ENCODE peak calls at places on chromosomes 6 and 20, in six cellular contexts. H is A549, C is mammary epithelial cell, S is lower leg skin, T is cardiac muscle cell, F is fibroblast of mammary gland. J is an unnamed sample.

GRCh38 chr20:48983423-48984400 is 62.2 kb downstream of the ARFGEF2 start:
- DNase-seq in T (no peak), S (no peak), C (peak), H (peak), F (peak), J (no peak)

GRCh38 chr6:138403324-138403800 is 661 bp upstream of the HEBP2 start:
- DNase-seq in C (no peak), T (peak), F (no peak), H (peak), S (no peak), J (peak)

GRCh38 chr6:42960243-42961019 is at the start of gene GNMT:
- DNase-seq in S (no peak), F (no peak), C (peak), T (peak), H (no peak), J (peak)

GRCh38 chr20:45918182-45918737 is 6.3 kb upstream of the PLTP start:
- DNase-seq in C (no peak), S (no peak), H (no peak), T (no peak), F (peak), J (no peak)

GRCh38 chr6:127865108-127865507 is 35.8 kb downstream of the THEMIS start:
- DNase-seq in H (no peak), S (no peak), C (no peak), T (no peak), F (no peak), J (no peak)

GRCh38 chr6:77292564-77293546 is 170.4 kb downstream of the HTR1B start:
- DNase-seq in H (peak), C (peak), S (no peak), F (peak), T (no peak), J (peak)

GRCh38 chr20:7308163-7308562 is 540.7 kb downstream of the BMP2 start:
- DNase-seq in F (no peak), C (peak), H (no peak), T (no peak), S (no peak), J (no peak)

GRCh38 chr20:36010745-36011326 is 42.4 kb downstream of the CNBD2 start:
- DNase-seq in C (no peak), H (no peak), S (no peak), T (peak), F (no peak), J (peak)

GRCh38 chr6:116287668-116288282 is 8.0 kb upstream of the TSPYL1 start:
- DNase-seq in H (no peak), S (no peak), F (peak), T (peak), C (no peak), J (peak)

GRCh38 chr20:11881453-11881852 is 36.2 kb upstream of the BTBD3 start:
- DNase-seq in S (no peak), T (no peak), H (no peak), C (no peak), F (no peak), J (no peak)

GRCh38 chr20:14992961-14993360 is 655.5 kb upstream of the FLRT3 start:
- DNase-seq in F (peak), C (no peak), T (no peak), H (no peak), S (no peak), J (no peak)

GRCh38 chr6:170360476-170360875 is 53.9 kb downstream of the FAM120B start:
- DNase-seq in C (no peak), S (no peak), F (peak), H (no peak), T (no peak), J (no peak)

GRCh38 chr6:44670146-44670545 is 282.6 kb downstream of the CDC5L start:
- DNase-seq in S (no peak), T (no peak), F (no peak), H (no peak), C (no peak), J (no peak)

GRCh38 chr6:117118490-117118889 is 146.9 kb upstream of the VGLL2 start:
- DNase-seq in F (no peak), S (no peak), H (no peak), C (no peak), T (no peak), J (no peak)

GRCh38 chr20:63645218-63645617 is 8.0 kb downstream of the STMN3 start:
- DNase-seq in F (no peak), H (no peak), C (no peak), S (no peak), T (peak), J (no peak)

GRCh38 chr6:147154454-147154853 is 49.8 kb upstream of the STXBP5 start:
- DNase-seq in C (peak), S (no peak), H (no peak), F (peak), T (no peak), J (no peak)

GRCh38 chr20:57574954-57575353 is 14.0 kb downstream of the PCK1 start:
- DNase-seq in T (no peak), S (no peak), C (no peak), H (no peak), F (no peak), J (no peak)

GRCh38 chr20:32978009-32978335 is 26.3 kb downstream of the SUN5 start:
- DNase-seq in F (no peak), T (no peak), S (no peak), H (no peak), C (no peak), J (peak)

GRCh38 chr20:57618091-57618765 is 2.0 kb downstream of the ZBP1 start:
- DNase-seq in T (no peak), H (peak), F (no peak), S (no peak), C (peak), J (no peak)

GRCh38 chr6:51594981-51595380 is 492.4 kb downstream of the PKHD1 start:
- DNase-seq in S (no peak), T (no peak), H (no peak), C (peak), F (no peak), J (no peak)

GRCh38 chr6:139296927-139297326 is 5.1 kb upstream of the TXLNB start:
- DNase-seq in T (no peak), S (no peak), C (peak), F (peak), H (no peak), J (no peak)

GRCh38 chr6:43285415-43285814 is 12.6 kb upstream of the SLC22A7 start:
- DNase-seq in T (no peak), F (no peak), H (no peak), C (no peak), S (no peak), J (no peak)

GRCh38 chr6:145206247-145206907 is 528.9 kb downstream of the EPM2A start:
- DNase-seq in S (peak), T (no peak), H (no peak), F (peak), C (no peak), J (no peak)

GRCh38 chr20:35467339-35468224 is 12.2 kb downstream of the CEP250 start:
- DNase-seq in H (no peak), C (no peak), T (peak), S (no peak), F (peak), J (peak)

GRCh38 chr6:167350731-167351655 is 26.1 kb downstream of the TTLL2 start:
- DNase-seq in S (peak), F (peak), H (peak), T (peak), C (peak), J (peak)

GRCh38 chr20:53926428-53927028 is 143.9 kb downstream of the BCAS1 start:
- DNase-seq in F (peak), S (peak), C (peak), T (no peak), H (peak), J (no peak)

GRCh38 chr20:45919951-45920794 is 8.2 kb upstream of the PLTP start:
- DNase-seq in F (peak), H (no peak), T (no peak), C (no peak), S (no peak), J (no peak)

GRCh38 chr20:19397676-19398075 is 185.2 kb downstream of the SLC24A3 start:
- DNase-seq in H (no peak), T (no peak), C (no peak), S (no peak), F (no peak), J (no peak)

GRCh38 chr20:10537850-10538480 is 102.9 kb downstream of the SLX4IP start:
- DNase-seq in S (no peak), T (no peak), H (no peak), C (peak), F (peak), J (no peak)

DNA sequence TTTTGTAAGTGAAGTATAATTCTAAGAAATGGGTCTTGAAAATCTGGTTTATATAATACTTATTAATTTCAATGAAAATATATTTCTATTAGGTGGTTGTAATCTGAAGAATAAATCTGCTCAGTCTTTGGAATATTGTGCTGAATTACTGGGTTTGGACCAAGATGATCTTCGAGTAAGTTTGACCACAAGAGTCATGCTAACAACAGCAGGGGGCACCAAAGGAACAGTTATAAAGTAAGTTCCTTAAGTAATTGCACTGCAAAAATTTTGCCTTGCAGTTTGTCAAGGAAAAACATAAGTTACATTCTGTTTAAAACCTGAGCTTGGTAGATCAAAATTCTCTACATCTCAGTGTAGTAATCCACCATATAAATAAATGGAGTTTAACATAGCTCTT is 106.0 kb downstream of the MYO6 start:
- DNase-seq in H (peak), F (peak), T (peak), S (no peak), C (peak), J (no peak)
- TF ChIP-seq CTCF in H (peak), F (peak), T (peak), S (no peak), C (peak), J (peak)

GRCh38 chr6:79543411-79543810 is 6.2 kb upstream of the LCA5 start:
- DNase-seq in F (no peak), S (no peak), C (no peak), H (no peak), T (no peak), J (no peak)

GRCh38 chr6:79543886-79544285 is 6.7 kb upstream of the LCA5 start:
- DNase-seq in S (no peak), H (no peak), T (no peak), F (no peak), C (no peak), J (no peak)

GRCh38 chr6:79536615-79536968 is 638 bp downstream of the LCA5 start:
- DNase-seq in H (no peak), S (peak), F (peak), T (no peak), C (peak), J (peak)

GRCh38 chr6:79536969-79537747 is at the start of gene LCA5:
- DNase-seq in C (peak), T (peak), H (peak), F (peak), S (peak), J (peak)

DNA sequence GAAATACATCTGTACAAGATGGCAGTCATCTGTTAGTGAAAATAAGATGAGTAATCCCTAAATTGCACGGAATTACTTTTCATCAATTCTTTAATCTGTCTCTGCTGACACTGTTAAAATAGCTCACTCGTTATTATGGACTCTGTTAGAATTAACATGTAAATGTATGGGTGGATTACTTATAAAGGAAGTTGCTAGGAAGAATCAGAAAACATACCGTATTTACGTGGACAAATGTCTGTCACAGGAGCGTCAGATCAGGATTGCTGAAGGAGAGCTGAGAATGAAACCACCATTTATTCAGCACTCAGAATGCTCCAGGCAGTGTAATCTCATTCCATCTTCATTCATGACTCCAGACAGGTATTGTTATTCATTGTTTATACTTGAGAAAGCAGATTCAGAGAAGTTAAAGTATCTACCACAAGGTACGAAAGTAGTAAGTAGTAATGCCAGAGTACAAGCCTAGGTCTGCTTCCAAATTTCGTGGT is 1.3 kb upstream of the LCA5 start:
- DNase-seq in F (peak), T (no peak), S (no peak), H (no peak), C (peak), J (no peak)
- H3K4me3 ChIP-seq in F (peak), T (peak), S (peak), H (peak), C (peak), J (peak)

GRCh38 chr6:165987483-165988305 is 180.0 kb downstream of the TBXT start:
- DNase-seq in C (peak), H (peak), S (no peak), F (peak), T (peak), J (peak)

GRCh38 chr6:165988757-165989456 is 178.7 kb downstream of the TBXT start:
- DNase-seq in S (no peak), T (no peak), F (no peak), C (no peak), H (no peak), J (no peak)

GRCh38 chr6:165986647-165987482 is 180.8 kb downstream of the TBXT start:
- DNase-seq in T (peak), F (peak), H (no peak), C (no peak), S (no peak), J (no peak)

GRCh38 chr6:165990216-165990615 is 177.4 kb downstream of the TBXT start:
- DNase-seq in C (no peak), H (no peak), T (no peak), F (no peak), S (no peak), J (no peak)

GRCh38 chr6:165988306-165988756 is 179.3 kb downstream of the TBXT start:
- DNase-seq in H (no peak), F (no peak), C (no peak), S (no peak), T (peak), J (no peak)
- TF ChIP-seq CTCF in H (no peak), F (no peak), C (no peak), S (no peak), T (no peak), J (no peak)

DNA sequence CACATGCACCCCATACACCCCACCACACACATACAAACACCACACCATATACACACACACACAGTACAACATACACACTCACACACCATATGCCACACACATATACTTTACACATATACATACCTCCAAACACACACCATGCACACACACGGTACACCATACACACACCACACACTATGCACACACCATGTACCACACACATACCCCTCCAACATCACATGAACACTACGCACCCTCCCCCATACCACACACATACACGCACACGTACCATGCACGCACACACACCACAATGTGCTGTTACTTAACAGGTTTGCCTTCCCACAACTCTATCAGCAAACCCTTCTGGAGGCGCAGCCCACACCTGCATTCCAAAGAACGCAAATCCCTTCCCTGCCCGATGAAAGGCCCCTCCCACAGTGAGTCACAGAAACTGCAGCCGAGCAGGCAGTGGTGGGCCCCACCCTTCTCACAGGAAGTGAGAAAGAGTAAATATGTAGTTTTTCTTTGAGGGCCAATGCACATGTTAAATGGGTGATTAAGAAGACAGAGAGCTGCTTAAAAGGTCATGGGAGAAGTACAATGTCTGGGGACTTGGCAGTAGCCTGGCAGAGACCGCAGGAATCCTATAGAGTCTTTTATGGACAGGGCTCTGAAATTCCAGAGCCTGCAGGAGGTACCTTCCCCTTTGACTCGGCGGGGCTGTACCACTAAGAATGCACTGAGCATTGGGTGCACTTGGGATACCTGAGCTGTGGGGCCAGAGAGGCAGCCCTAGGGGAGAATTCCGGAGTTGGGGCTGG is 34.1 kb upstream of the EZR start:
- DNase-seq in H (peak), T (peak), F (peak), C (peak), S (peak), J (peak)
- H3K4me3 ChIP-seq in H (peak), T (no peak), F (no peak), C (no peak), S (no peak), J (peak)

GRCh38 chr20:25076731-25077609 is 5.0 kb downstream of the VSX1 start:
- DNase-seq in H (peak), T (no peak), F (peak), S (no peak), C (peak), J (no peak)
- TF ChIP-seq CTCF in H (peak), T (peak), F (peak), S (no peak), C (peak), J (peak)

GRCh38 chr6:80106418-80107235 is at the start of gene BCKDHB:
- DNase-seq in H (peak), F (peak), T (peak), S (peak), C (peak), J (peak)

GRCh38 chr6:80104520-80104919 is 2.0 kb upstream of the BCKDHB start:
- DNase-seq in C (no peak), S (no peak), H (no peak), F (no peak), T (no peak), J (no peak)

GRCh38 chr6:80105972-80106417 is 476 bp upstream of the BCKDHB start:
- DNase-seq in S (no peak), F (no peak), C (no peak), H (no peak), T (no peak), J (no peak)
- H3K4me3 ChIP-seq in S (no peak), F (peak), C (peak), H (peak), T (peak), J (peak)